ENCODE peak calls at places on chromosomes 6 and 20, in five cellular contexts. One of them, this sample, is unnamed. For H3K4me1 and H3K36me3, the result is how much of the 10 kb centered on the place peaks cover.

GRCh38 chr20:1304711-1305515 is 24.0 kb downstream of the SDCBP2 start:
- DNase-seq in uterus: no peak
- DNase-seq in spleen: peak
- DNase-seq in left ventricle myocardium inferior: no peak
- DNase-seq in heart right ventricle: no peak
- DNase-seq in this sample: peak

GRCh38 chr20:6767536-6768227 is at the start of gene BMP2:
- DNase-seq in left ventricle myocardium inferior: peak
- DNase-seq in uterus: no peak
- DNase-seq in spleen: peak
- DNase-seq in heart right ventricle: peak
- DNase-seq in this sample: peak

GRCh38 chr6:14807130-14807529 is 438.7 kb upstream of the JARID2 start:
- DNase-seq in uterus: no peak
- DNase-seq in spleen: no peak
- DNase-seq in heart right ventricle: no peak
- DNase-seq in left ventricle myocardium inferior: no peak
- DNase-seq in this sample: no peak

GRCh38 chr20:62366370-62367135 is 559 bp downstream of the LAMA5 start:
- DNase-seq in heart right ventricle: no peak
- DNase-seq in left ventricle myocardium inferior: peak
- DNase-seq in spleen: no peak
- DNase-seq in uterus: no peak
- DNase-seq in this sample: peak

GRCh38 chr6:25768566-25768965 is 14.0 kb downstream of the SLC17A4 start:
- DNase-seq in heart right ventricle: no peak
- DNase-seq in spleen: no peak
- DNase-seq in uterus: no peak
- DNase-seq in left ventricle myocardium inferior: no peak
- DNase-seq in this sample: no peak

GRCh38 chr6:139852484-139853140 is 478.2 kb upstream of the CITED2 start:
- DNase-seq in spleen: no peak
- DNase-seq in left ventricle myocardium inferior: no peak
- DNase-seq in uterus: no peak
- DNase-seq in heart right ventricle: no peak
- DNase-seq in this sample: no peak

GRCh38 chr20:17624551-17625245 is 54.8 kb downstream of the DSTN start:
- DNase-seq in left ventricle myocardium inferior: peak
- DNase-seq in heart right ventricle: no peak
- DNase-seq in spleen: peak
- DNase-seq in uterus: peak
- DNase-seq in this sample: peak

GRCh38 chr6:110581682-110582081 is 105.3 kb upstream of the SLC22A16 start:
- DNase-seq in uterus: no peak
- DNase-seq in left ventricle myocardium inferior: no peak
- DNase-seq in spleen: no peak
- DNase-seq in heart right ventricle: no peak
- DNase-seq in this sample: no peak

GRCh38 chr6:47097092-47097945 is 55.2 kb upstream of the ADGRF1 start:
- DNase-seq in left ventricle myocardium inferior: peak
- DNase-seq in spleen: no peak
- DNase-seq in heart right ventricle: peak
- DNase-seq in uterus: peak
- DNase-seq in this sample: peak

GRCh38 chr6:12099623-12100022 is 87.5 kb downstream of the HIVEP1 start:
- DNase-seq in left ventricle myocardium inferior: no peak
- DNase-seq in uterus: no peak
- DNase-seq in spleen: no peak
- DNase-seq in heart right ventricle: no peak
- DNase-seq in this sample: no peak

GRCh38 chr6:162409986-162410715 is 317.4 kb downstream of the PRKN start:
- DNase-seq in uterus: no peak
- DNase-seq in spleen: no peak
- DNase-seq in left ventricle myocardium inferior: no peak
- DNase-seq in heart right ventricle: no peak
- DNase-seq in this sample: no peak

GRCh38 chr6:140043357-140043756 is 668.9 kb upstream of the CITED2 start:
- DNase-seq in uterus: peak
- DNase-seq in left ventricle myocardium inferior: no peak
- DNase-seq in heart right ventricle: no peak
- DNase-seq in spleen: no peak
- DNase-seq in this sample: no peak

GRCh38 chr20:31718952-31719643 is 3.6 kb downstream of the BCL2L1 start:
- DNase-seq in heart right ventricle: no peak
- DNase-seq in spleen: no peak
- DNase-seq in left ventricle myocardium inferior: no peak
- DNase-seq in uterus: no peak
- DNase-seq in this sample: peak

GRCh38 chr20:15638781-15639180 is 934.5 kb downstream of the KIF16B start:
- DNase-seq in spleen: no peak
- DNase-seq in heart right ventricle: no peak
- DNase-seq in uterus: no peak
- DNase-seq in left ventricle myocardium inferior: no peak
- DNase-seq in this sample: no peak

GRCh38 chr6:84284428-84285033 is 57.1 kb upstream of the CEP162 start:
- DNase-seq in left ventricle myocardium inferior: no peak
- DNase-seq in spleen: no peak
- DNase-seq in uterus: no peak
- DNase-seq in heart right ventricle: no peak
- DNase-seq in this sample: no peak

GRCh38 chr6:134722996-134723871 is 226.7 kb downstream of the ALDH8A1 start:
- DNase-seq in heart right ventricle: no peak
- DNase-seq in left ventricle myocardium inferior: no peak
- DNase-seq in spleen: no peak
- DNase-seq in uterus: no peak
- DNase-seq in this sample: no peak

GRCh38 chr6:2952557-2953095 is 18.7 kb downstream of the SERPINB6 start:
- DNase-seq in left ventricle myocardium inferior: peak
- DNase-seq in spleen: peak
- DNase-seq in heart right ventricle: peak
- DNase-seq in uterus: peak
- DNase-seq in this sample: peak

GRCh38 chr6:150322452-150322851 is 46.4 kb upstream of the IYD start:
- DNase-seq in uterus: peak
- DNase-seq in left ventricle myocardium inferior: no peak
- DNase-seq in spleen: no peak
- DNase-seq in heart right ventricle: peak
- DNase-seq in this sample: no peak

GRCh38 chr6:26088344-26088743 is 1.1 kb downstream of the HFE start:
- DNase-seq in spleen: no peak
- DNase-seq in uterus: peak
- DNase-seq in heart right ventricle: no peak
- DNase-seq in left ventricle myocardium inferior: peak
- DNase-seq in this sample: peak

GRCh38 chr6:484086-484728 is 92.7 kb downstream of the IRF4 start:
- DNase-seq in heart right ventricle: no peak
- DNase-seq in left ventricle myocardium inferior: no peak
- DNase-seq in spleen: no peak
- DNase-seq in uterus: no peak
- DNase-seq in this sample: no peak

GRCh38 chr6:105484238-105485161 is 81.6 kb upstream of the PREP start:
- DNase-seq in spleen: no peak
- DNase-seq in uterus: no peak
- DNase-seq in left ventricle myocardium inferior: no peak
- DNase-seq in heart right ventricle: no peak
- DNase-seq in this sample: no peak

GRCh38 chr20:3165473-3166337 is 6.0 kb upstream of the FASTKD5 start:
- DNase-seq in heart right ventricle: peak
- DNase-seq in spleen: no peak
- DNase-seq in uterus: peak
- DNase-seq in left ventricle myocardium inferior: peak
- DNase-seq in this sample: no peak

GRCh38 chr20:62631336-62632317 is 10.7 kb upstream of the SLCO4A1 start:
- DNase-seq in left ventricle myocardium inferior: no peak
- DNase-seq in spleen: no peak
- DNase-seq in uterus: no peak
- DNase-seq in heart right ventricle: no peak
- DNase-seq in this sample: no peak

GRCh38 chr20:51807864-51808263 is 5.5 kb upstream of the SALL4 start:
- DNase-seq in spleen: no peak
- DNase-seq in left ventricle myocardium inferior: no peak
- DNase-seq in heart right ventricle: no peak
- DNase-seq in uterus: no peak
- DNase-seq in this sample: no peak

GRCh38 chr20:40160151-40160550 is 528.9 kb downstream of the MAFB start:
- DNase-seq in left ventricle myocardium inferior: peak
- DNase-seq in heart right ventricle: peak
- DNase-seq in uterus: peak
- DNase-seq in spleen: no peak
- DNase-seq in this sample: peak

GRCh38 chr6:8246403-8246802 is 144.1 kb upstream of the EEF1E1 start:
- DNase-seq in spleen: no peak
- DNase-seq in uterus: no peak
- DNase-seq in heart right ventricle: no peak
- DNase-seq in left ventricle myocardium inferior: no peak
- DNase-seq in this sample: no peak

GRCh38 chr20:59818911-59819310 is 114.5 kb downstream of the SYCP2 start:
- DNase-seq in uterus: no peak
- DNase-seq in heart right ventricle: no peak
- DNase-seq in spleen: peak
- DNase-seq in left ventricle myocardium inferior: no peak
- DNase-seq in this sample: no peak

GRCh38 chr6:42947950-42948349 is 12.6 kb upstream of the GNMT start:
- DNase-seq in uterus: no peak
- DNase-seq in left ventricle myocardium inferior: no peak
- DNase-seq in heart right ventricle: no peak
- DNase-seq in spleen: no peak
- DNase-seq in this sample: no peak

GRCh38 chr6:147564556-147564955 is 56.1 kb downstream of the SAMD5 start:
- DNase-seq in left ventricle myocardium inferior: no peak
- DNase-seq in uterus: no peak
- DNase-seq in spleen: no peak
- DNase-seq in heart right ventricle: no peak
- DNase-seq in this sample: no peak

GRCh38 chr6:143064996-143065683 is 4.5 kb downstream of the AIG1 start:
- DNase-seq in left ventricle myocardium inferior: no peak
- DNase-seq in heart right ventricle: no peak
- DNase-seq in spleen: no peak
- DNase-seq in uterus: no peak
- DNase-seq in this sample: no peak

GRCh38 chr6:46781478-46782378 is 11.5 kb upstream of the MEP1A start:
- DNase-seq in uterus: peak
- DNase-seq in heart right ventricle: peak
- DNase-seq in spleen: no peak
- DNase-seq in left ventricle myocardium inferior: no peak
- DNase-seq in this sample: peak

GRCh38 chr20:35280523-35280922 is 2.6 kb upstream of the MMP24OS start:
- DNase-seq in uterus: no peak
- DNase-seq in heart right ventricle: no peak
- DNase-seq in left ventricle myocardium inferior: no peak
- DNase-seq in spleen: no peak
- DNase-seq in this sample: no peak

GRCh38 chr20:35279533-35280174 is 1.7 kb upstream of the MMP24OS start:
- DNase-seq in heart right ventricle: no peak
- DNase-seq in uterus: no peak
- DNase-seq in left ventricle myocardium inferior: no peak
- DNase-seq in spleen: no peak
- DNase-seq in this sample: no peak

GRCh38 chr20:35277127-35277526 is 795 bp downstream of the MMP24OS start:
- DNase-seq in uterus: no peak
- DNase-seq in left ventricle myocardium inferior: no peak
- DNase-seq in spleen: peak
- DNase-seq in heart right ventricle: no peak
- DNase-seq in this sample: no peak

GRCh38 chr20:35277531-35278395 is at the start of gene MMP24OS:
- DNase-seq in heart right ventricle: peak
- DNase-seq in left ventricle myocardium inferior: peak
- DNase-seq in uterus: peak
- DNase-seq in spleen: peak
- DNase-seq in this sample: peak

DNA sequence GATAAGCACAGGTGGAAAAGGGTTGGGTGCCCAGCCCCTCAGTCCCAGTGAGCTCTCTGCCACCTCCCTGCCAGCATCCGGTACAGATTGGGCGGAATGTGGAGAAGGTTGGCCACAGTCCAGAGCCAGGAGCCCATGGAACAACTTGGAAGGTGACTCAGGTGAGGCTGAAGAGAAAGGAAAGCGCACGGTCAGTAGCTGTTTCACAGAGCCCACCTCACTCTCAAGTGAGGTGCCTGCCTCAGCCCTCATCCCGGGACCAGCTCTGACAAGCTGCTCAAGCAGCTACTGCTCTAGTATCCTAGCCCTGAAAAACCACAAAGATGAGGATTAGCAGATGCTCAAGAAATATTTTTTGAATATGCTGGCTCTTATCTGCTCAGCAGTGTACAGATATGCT is 1.1 kb upstream of the MMP24OS start:
- DNase-seq in uterus: no peak
- DNase-seq in heart right ventricle: no peak
- DNase-seq in spleen: no peak
- DNase-seq in left ventricle myocardium inferior: no peak
- DNase-seq in this sample: no peak
- H3K4me1 ChIP-seq in uterus: under half
- H3K4me1 ChIP-seq in heart right ventricle: under half
- H3K4me1 ChIP-seq in spleen: half or more
- H3K4me1 ChIP-seq in left ventricle myocardium inferior: half or more
- H3K4me1 ChIP-seq in this sample: under half

GRCh38 chr6:161244725-161245124 is 29.1 kb downstream of the AGPAT4 start:
- DNase-seq in heart right ventricle: no peak
- DNase-seq in spleen: no peak
- DNase-seq in uterus: no peak
- DNase-seq in left ventricle myocardium inferior: no peak
- DNase-seq in this sample: no peak
- H3K36me3 ChIP-seq in heart right ventricle: under half
- H3K36me3 ChIP-seq in spleen: under half
- H3K36me3 ChIP-seq in uterus: under half
- H3K36me3 ChIP-seq in left ventricle myocardium inferior: under half
- H3K36me3 ChIP-seq in this sample: under half

DNA sequence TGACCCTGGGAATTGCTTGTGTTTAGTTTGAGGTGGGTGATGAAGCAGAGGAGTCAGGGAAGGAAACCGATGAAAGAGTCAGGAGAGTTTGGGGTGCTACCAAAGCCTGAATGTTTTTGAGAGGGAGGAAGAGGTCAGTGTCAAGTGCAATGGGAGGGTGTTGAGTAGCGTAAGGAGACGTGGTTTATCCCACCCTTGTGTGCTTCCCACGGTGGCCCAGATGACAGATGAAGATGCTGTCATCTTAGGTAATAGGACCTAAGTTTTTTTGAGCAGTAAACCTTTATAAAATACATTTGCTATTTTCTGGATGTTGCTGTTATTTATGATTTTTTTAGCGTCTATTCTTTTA is 19.5 kb downstream of the CDS2 start:
- DNase-seq in left ventricle myocardium inferior: no peak
- DNase-seq in uterus: no peak
- DNase-seq in spleen: no peak
- DNase-seq in heart right ventricle: no peak
- DNase-seq in this sample: no peak
- H3K4me1 ChIP-seq in left ventricle myocardium inferior: half or more
- H3K4me1 ChIP-seq in uterus: under half
- H3K4me1 ChIP-seq in spleen: half or more
- H3K4me1 ChIP-seq in heart right ventricle: half or more
- H3K4me1 ChIP-seq in this sample: under half

DNA sequence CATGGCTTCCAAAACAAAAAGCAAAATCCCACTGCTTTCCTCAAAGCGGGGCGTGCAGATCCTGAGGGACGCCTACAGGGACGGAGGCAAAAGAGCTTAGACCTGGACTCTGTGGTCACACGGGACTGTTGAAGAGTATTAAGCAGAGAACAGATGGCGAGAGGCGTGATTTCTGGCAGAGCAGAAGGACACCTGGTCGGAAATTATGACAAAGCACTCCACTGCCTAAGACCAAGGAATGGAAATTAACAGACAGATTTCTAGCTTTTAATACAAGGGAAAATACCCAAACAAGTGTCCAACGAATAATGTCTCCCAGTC is 15.4 kb downstream of the CST7 start:
- DNase-seq in left ventricle myocardium inferior: no peak
- DNase-seq in spleen: no peak
- DNase-seq in uterus: no peak
- DNase-seq in heart right ventricle: no peak
- DNase-seq in this sample: no peak
- H3K36me3 ChIP-seq in left ventricle myocardium inferior: half or more
- H3K36me3 ChIP-seq in spleen: half or more
- H3K36me3 ChIP-seq in uterus: under half
- H3K36me3 ChIP-seq in heart right ventricle: under half
- H3K36me3 ChIP-seq in this sample: half or more